ENCODE peak calls at places on chromosomes 3 and 15, in four cellular contexts. H is CD14-positive monocyte, S is epithelial cell of esophagus, G is amygdala. N is an unnamed sample.

GRCh38 chr15:66564136-66565041 is 1.4 kb downstream of the LCTL start:
- DNase-seq in H (no peak), G (no peak), S (peak; percentile 27), N (no peak)

GRCh38 chr3:114418107-114418506 is 124.3 kb downstream of the TIGIT start:
- DNase-seq in H (no peak), G (no peak), S (no peak), N (no peak)

GRCh38 chr3:160401301-160402095 is 2.0 kb downstream of the SMC4 start:
- DNase-seq in G (no peak), H (no peak), S (peak; percentile 71), N (peak; percentile 71)

GRCh38 chr3:128070898-128071591 is 18.8 kb downstream of the SEC61A1 start:
- DNase-seq in H (no peak), G (no peak), S (no peak), N (no peak)

GRCh38 chr15:85520650-85521049 is 140.2 kb downstream of the AKAP13 start:
- DNase-seq in S (no peak), H (no peak), G (no peak), N (no peak)

GRCh38 chr3:58051196-58051595 is 43.0 kb downstream of the FLNB start:
- DNase-seq in S (peak; percentile 96), G (no peak), H (peak; percentile 55), N (peak; percentile 94)

GRCh38 chr3:78785004-78785403 is 982.8 kb downstream of the ROBO1 start:
- DNase-seq in H (no peak), S (no peak), G (no peak), N (no peak)

GRCh38 chr3:40152482-40153133 is 156.9 kb upstream of the EIF1B start:
- DNase-seq in S (peak; percentile 75), G (no peak), H (no peak), N (no peak)

GRCh38 chr15:59157840-59158700 is 48.6 kb upstream of the LDHAL6B start:
- DNase-seq in G (no peak), H (no peak), S (no peak), N (no peak)

GRCh38 chr15:76565366-76565765 is 228.8 kb downstream of the ISL2 start:
- DNase-seq in H (no peak), G (no peak), S (no peak), N (no peak)

GRCh38 chr15:68187559-68187958 is 17.6 kb downstream of the CALML4 start:
- DNase-seq in G (no peak), H (no peak), S (peak; percentile 15), N (peak; percentile 88)

GRCh38 chr15:41020311-41020710 is 67.0 kb downstream of the CHAC1 start:
- DNase-seq in S (no peak), G (no peak), H (no peak), N (no peak)

N was measured in MCF 10A.